ENCODE peak calls at places on chromosomes 5 and 9, in ten cellular contexts. Z is non-pigmented ciliary epithelial cell; J is stimulated activated CD8-positive, alpha-beta memory T cell treated with anti-CD3 and anti-CD28 coated beads, Interleukin-4, amount 100 ng/mL, for 4 hours; S is left lung; B is fibroblast of pulmonary artery; Y is Caco-2; C is G401; L is midbrain; R is T-helper 2 cell treated with Interferon-gamma antibody and Interleukin-4, amounts not matched to agents 5 μg/mL and 100 μg/mL, for 36 hours; X is sciatic nerve. G is an unnamed sample.

GRCh38 chr5:125961150-125961549 is 462.1 kb upstream of the GRAMD2B start:
- DNase-seq in S (no peak), B (no peak), J (no peak), L (no peak), Y (no peak), C (no peak), R (peak), Z (no peak), X (no peak), G (no peak)

GRCh38 chr5:124697912-124698690 is 48.3 kb downstream of the ZNF608 start:
- DNase-seq in S (no peak), Y (peak), R (no peak), L (peak), C (no peak), B (peak), X (no peak), J (no peak), Z (no peak), G (no peak)

GRCh38 chr9:19926774-19927173 is 137.9 kb upstream of the SLC24A2 start:
- DNase-seq in X (no peak), C (no peak), R (no peak), L (no peak), Y (no peak), S (no peak), B (no peak), J (no peak), Z (no peak), G (no peak)

GRCh38 chr5:55568629-55569512 is 34.1 kb upstream of the PLPP1 start:
- DNase-seq in B (no peak), Z (no peak), J (no peak), X (no peak), L (no peak), R (no peak), Y (no peak), S (no peak), C (no peak), G (no peak)

GRCh38 chr9:123998970-123999621 is 12.5 kb upstream of the LHX2 start:
- DNase-seq in X (no peak), S (no peak), B (no peak), C (no peak), R (no peak), L (no peak), Y (no peak), Z (no peak), J (no peak), G (no peak)

GRCh38 chr5:139653616-139654015 is 5.5 kb downstream of the CXXC5 start:
- DNase-seq in C (peak), L (no peak), B (no peak), Y (no peak), J (no peak), Z (no peak), R (no peak), S (peak), X (no peak), G (no peak)

GRCh38 chr5:77957516-77957915 is 181.4 kb upstream of the TBCA start:
- DNase-seq in X (no peak), C (no peak), J (no peak), S (no peak), R (no peak), B (no peak), Y (no peak), Z (no peak), L (no peak), G (no peak)

GRCh38 chr9:70419546-70420266 is 5.2 kb upstream of the KLF9 start:
- DNase-seq in Z (peak), S (peak), Y (peak), L (peak), B (peak), J (peak), R (peak), C (peak), X (peak), G (peak)

GRCh38 chr5:57302164-57302563 is 128.3 kb downstream of the GPBP1 start:
- DNase-seq in Z (no peak), S (no peak), J (peak), X (no peak), B (peak), Y (no peak), C (no peak), L (no peak), R (peak), G (peak)

GRCh38 chr9:114674798-114675554 is 7.0 kb downstream of the TEX48 start:
- DNase-seq in Y (no peak), L (no peak), B (no peak), J (no peak), C (no peak), X (no peak), R (no peak), Z (no peak), S (no peak), G (no peak)

GRCh38 chr5:34854459-34855174 is 15.7 kb downstream of the TTC23L start:
- DNase-seq in B (no peak), J (no peak), R (no peak), S (no peak), L (no peak), Z (peak), C (no peak), X (no peak), Y (no peak), G (no peak)

GRCh38 chr5:125703616-125704015 is 719.6 kb upstream of the GRAMD2B start:
- DNase-seq in R (no peak), Y (no peak), C (no peak), Z (no peak), X (no peak), B (no peak), S (no peak), J (no peak), L (no peak), G (no peak)

GRCh38 chr5:39605966-39606591 is 181.3 kb upstream of the DAB2 start:
- DNase-seq in R (no peak), L (no peak), B (peak), C (no peak), X (no peak), Y (no peak), S (no peak), J (no peak), Z (no peak), G (no peak)

GRCh38 chr5:17379188-17379951 is 118.7 kb upstream of the TAF11L2 start:
- DNase-seq in Z (no peak), B (peak), Y (no peak), C (no peak), J (no peak), L (no peak), R (no peak), S (no peak), X (no peak), G (no peak)

GRCh38 chr5:139401546-139401945 is 2.3 kb downstream of the SPATA24 start:
- DNase-seq in J (no peak), C (no peak), Z (no peak), L (no peak), X (no peak), Y (no peak), S (no peak), R (no peak), B (no peak), G (no peak)

GRCh38 chr9:5817776-5818336 is 15.1 kb downstream of the ERMP1 start:
- DNase-seq in L (no peak), Y (no peak), Z (peak), S (no peak), X (no peak), R (no peak), B (peak), C (no peak), J (no peak), G (peak)

GRCh38 chr5:141359790-141360426 is at the start of gene PCDHGB2:
- DNase-seq in Y (no peak), Z (no peak), J (no peak), R (no peak), S (no peak), C (peak), B (peak), X (no peak), L (no peak), G (peak)

GRCh38 chr5:149546974-149547373 is 4.3 kb downstream of the CSNK1A1 start:
- DNase-seq in C (no peak), J (no peak), X (no peak), Y (no peak), Z (no peak), S (no peak), L (no peak), B (no peak), R (no peak), G (peak)

GRCh38 chr5:61948151-61948550 is 357.9 kb upstream of the KIF2A start:
- DNase-seq in B (no peak), J (no peak), X (no peak), Z (no peak), C (no peak), L (no peak), S (no peak), Y (no peak), R (no peak), G (no peak)

GRCh38 chr5:124453221-124454032 is 293.0 kb downstream of the ZNF608 start:
- DNase-seq in J (no peak), Y (no peak), X (no peak), Z (peak), L (no peak), R (peak), B (peak), S (no peak), C (no peak), G (peak)

GRCh38 chr9:69985971-69986370 is 57.7 kb upstream of the MAMDC2 start:
- DNase-seq in B (no peak), R (no peak), S (no peak), Y (no peak), L (no peak), C (no peak), X (no peak), J (no peak), Z (no peak), G (no peak)

GRCh38 chr9:70504814-70505213 is 90.4 kb upstream of the KLF9 start:
- DNase-seq in C (no peak), Y (no peak), S (no peak), R (no peak), X (no peak), Z (no peak), L (no peak), J (no peak), B (peak), G (no peak)

GRCh38 chr9:132935021-132935420 is 9.4 kb downstream of the TSC1 start:
- DNase-seq in R (no peak), X (no peak), J (no peak), Z (no peak), S (no peak), L (no peak), B (no peak), C (no peak), Y (no peak), G (no peak)

GRCh38 chr5:68086857-68087256 is 128.7 kb upstream of the PIK3R1 start:
- DNase-seq in Z (peak), R (no peak), X (peak), L (peak), J (no peak), B (peak), C (peak), S (no peak), Y (no peak), G (no peak)

GRCh38 chr9:14560194-14560593 is 133.0 kb downstream of the ZDHHC21 start:
- DNase-seq in X (no peak), S (no peak), Y (no peak), C (no peak), B (no peak), R (peak), L (no peak), Z (no peak), J (no peak), G (no peak)

GRCh38 chr5:100706796-100707195 is 171.6 kb downstream of the FAM174A start:
- DNase-seq in B (peak), L (no peak), X (no peak), Z (no peak), J (no peak), S (no peak), Y (no peak), C (no peak), R (no peak), G (peak)

GRCh38 chr9:123073991-123074422 is 40.5 kb downstream of the GPR21 start:
- DNase-seq in C (no peak), L (no peak), X (no peak), Y (no peak), R (no peak), B (peak), Z (peak), S (no peak), J (no peak), G (no peak)

GRCh38 chr5:132019857-132020555 is 8.5 kb upstream of the ACSL6 start:
- DNase-seq in Z (no peak), B (no peak), R (peak), Y (no peak), L (no peak), J (peak), S (no peak), C (no peak), X (no peak), G (no peak)